ENCODE peak calls at places on chromosome 10, in seven cellular contexts. U is transverse colon, S is stomach, B is OCI-LY7, N is WTC11, J is bronchial epithelial cell, I is neural progenitor cell. R is an unnamed sample.

GRCh38 chr10:50600831-50601466 is 22.8 kb downstream of the SGMS1 start:
- DNase-seq in U (no peak), S (no peak), B (no peak), N (no peak), J (no peak), I (no peak), R (no peak)

GRCh38 chr10:6401066-6401465 is 179.0 kb downstream of the PRKCQ start:
- DNase-seq in U (no peak), S (no peak), B (no peak), N (no peak), J (no peak), I (no peak), R (no peak)

GRCh38 chr10:32938554-32939061 is 19.4 kb downstream of the ITGB1 start:
- DNase-seq in U (peak; percentile 39), S (peak; percentile 39), B (no peak), N (no peak), J (no peak), I (peak; percentile 37), R (no peak)

GRCh38 chr10:131477457-131478205 is 166.1 kb upstream of the TCERG1L start:
- DNase-seq in U (no peak), S (no peak), B (no peak), N (no peak), J (no peak), I (peak; percentile 26), R (no peak)

GRCh38 chr10:125124907-125125306 is 35.5 kb downstream of the CTBP2 start:
- DNase-seq in U (no peak), S (no peak), B (no peak), N (no peak), J (no peak), I (no peak), R (no peak)

GRCh38 chr10:48364659-48365405 is 58.4 kb downstream of the MAPK8 start:
- DNase-seq in U (no peak), S (no peak), B (no peak), N (no peak), J (peak; percentile 78), I (no peak), R (no peak)

GRCh38 chr10:92695679-92696605 is 6.2 kb downstream of the HHEX start:
- DNase-seq in U (no peak), S (no peak), B (no peak), N (peak; percentile 64), J (no peak), I (peak; percentile 65), R (peak; percentile 16)

GRCh38 chr10:124989526-124989925 is 47.6 kb downstream of the ZRANB1 start:
- DNase-seq in U (no peak), S (no peak), B (no peak), N (no peak), J (no peak), I (no peak), R (peak; percentile 0)

GRCh38 chr10:132641401-132641800 is 103.8 kb downstream of the INPP5A start:
- DNase-seq in U (no peak), S (no peak), B (no peak), N (no peak), J (no peak), I (no peak), R (no peak)

GRCh38 chr10:13920031-13920430 is 333.3 kb downstream of the PRPF18 start:
- DNase-seq in U (no peak), S (no peak), B (no peak), N (no peak), J (no peak), I (no peak), R (no peak)

GRCh38 chr10:13920465-13920864 is 333.7 kb downstream of the PRPF18 start:
- DNase-seq in U (no peak), S (no peak), B (no peak), N (no peak), J (no peak), I (no peak), R (no peak)

GRCh38 chr10:13924020-13924725 is 337.4 kb downstream of the PRPF18 start:
- DNase-seq in U (no peak), S (no peak), B (no peak), N (no peak), J (peak; percentile 88), I (no peak), R (no peak)

GRCh38 chr10:13921941-13922340 is 335.2 kb downstream of the PRPF18 start:
- DNase-seq in U (no peak), S (no peak), B (no peak), N (no peak), J (no peak), I (no peak), R (no peak)

DNA sequence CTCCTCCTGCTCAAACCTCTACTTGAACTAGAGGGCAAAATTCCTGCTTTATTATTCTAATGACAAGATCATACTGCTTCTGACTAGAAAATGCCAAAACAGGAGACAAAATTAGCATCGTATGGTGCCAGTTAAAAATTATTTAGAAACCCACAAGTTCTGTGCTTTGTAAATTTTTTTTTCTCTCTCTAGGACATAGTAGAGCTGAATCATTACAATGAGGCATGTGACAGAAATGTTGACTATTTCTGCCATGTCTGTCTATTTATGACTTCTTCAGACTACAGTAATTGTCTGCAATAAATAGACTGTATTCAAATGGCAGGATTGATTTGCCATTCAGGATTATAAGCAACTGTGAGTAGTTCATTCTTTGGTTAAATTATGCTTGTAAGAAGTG is 335.8 kb downstream of the PRPF18 start:
- DNase-seq in U (no peak), S (no peak), B (no peak), N (no peak), J (peak; percentile 14), I (no peak), R (no peak)
- TF ChIP-seq CTCF in U (no peak), S (no peak), B (no peak), N (no peak), J (no peak), I (no peak), R (no peak)

GRCh38 chr10:28429045-28429444 is 103.9 kb upstream of the WAC start:
- DNase-seq in U (no peak), S (no peak), B (no peak), N (no peak), J (no peak), I (no peak), R (no peak)

GRCh38 chr10:28434063-28434462 is 98.9 kb upstream of the WAC start:
- DNase-seq in U (no peak), S (no peak), B (no peak), N (no peak), J (peak; percentile 15), I (no peak), R (no peak)

GRCh38 chr10:28431139-28431538 is 101.8 kb upstream of the WAC start:
- DNase-seq in U (no peak), S (no peak), B (no peak), N (peak; percentile 18), J (no peak), I (no peak), R (no peak)

GRCh38 chr10:28429573-28430216 is 103.2 kb upstream of the WAC start:
- DNase-seq in U (no peak), S (no peak), B (no peak), N (no peak), J (no peak), I (no peak), R (no peak)

DNA sequence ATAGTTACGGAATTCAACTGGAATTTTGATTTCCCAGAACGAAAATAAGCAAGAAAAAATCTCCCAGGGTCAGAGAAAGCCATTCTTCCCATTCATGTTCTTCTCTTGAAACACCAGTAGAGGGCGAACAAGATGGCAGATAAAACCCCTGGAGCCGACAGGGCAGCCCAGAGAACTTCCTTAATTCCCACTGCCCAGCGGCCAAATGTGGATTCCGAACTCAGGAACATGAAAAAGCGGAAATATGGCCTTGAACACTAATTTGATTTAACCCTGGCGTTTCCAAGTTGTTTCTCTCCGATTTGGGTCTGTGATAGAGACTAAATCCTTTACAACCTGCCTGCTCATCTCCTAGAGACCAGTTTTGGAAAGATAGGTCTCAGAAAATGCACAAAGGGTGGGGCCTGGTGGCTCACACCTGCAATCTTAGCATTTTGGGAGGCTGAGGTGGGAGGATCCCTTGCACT is 100.7 kb upstream of the WAC start:
- DNase-seq in U (peak; percentile 59), S (peak; percentile 58), B (peak; percentile 54), N (peak; percentile 46), J (peak; percentile 53), I (peak; percentile 83), R (peak; percentile 20)
- TF ChIP-seq CTCF in U (peak; percentile 79), S (peak; percentile 43), B (peak; percentile 95), N (peak; percentile 48), J (peak; percentile 72), I (peak; percentile 91), R (peak; percentile 80)

GRCh38 chr10:129400426-129400825 is 66.6 kb upstream of the MGMT start:
- DNase-seq in U (no peak), S (no peak), B (no peak), N (no peak), J (no peak), I (peak; percentile 22), R (no peak)

GRCh38 chr10:129402459-129402858 is 64.6 kb upstream of the MGMT start:
- DNase-seq in U (no peak), S (no peak), B (no peak), N (no peak), J (no peak), I (no peak), R (no peak)

GRCh38 chr10:129397198-129397974 is 69.7 kb upstream of the MGMT start:
- DNase-seq in U (no peak), S (no peak), B (no peak), N (no peak), J (no peak), I (no peak), R (no peak)

GRCh38 chr10:129394739-129395298 is 72.2 kb upstream of the MGMT start:
- DNase-seq in U (no peak), S (no peak), B (no peak), N (no peak), J (no peak), I (no peak), R (no peak)

DNA sequence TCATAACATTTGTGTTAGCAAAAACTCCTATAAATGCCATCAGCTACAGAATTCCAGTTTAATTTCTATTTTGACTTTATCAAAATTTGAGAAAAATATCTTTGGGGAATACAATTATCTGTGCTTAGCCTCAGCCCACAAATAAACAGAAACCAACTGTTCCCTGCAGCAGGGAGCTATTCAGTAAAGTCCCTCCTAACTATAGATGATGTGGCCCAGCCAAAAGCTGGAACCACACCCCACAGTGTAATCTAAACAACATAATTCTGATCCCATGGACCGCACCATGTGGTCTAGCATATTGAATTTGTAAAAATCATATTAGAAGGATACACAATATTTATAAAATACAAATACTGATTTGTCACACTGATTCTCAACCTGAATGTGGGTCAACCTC is 68.2 kb upstream of the MGMT start:
- DNase-seq in U (no peak), S (no peak), B (no peak), N (no peak), J (no peak), I (no peak), R (no peak)
- TF ChIP-seq CTCF in U (no peak), S (no peak), B (no peak), N (no peak), J (no peak), I (no peak), R (no peak)

GRCh38 chr10:31799181-31799580 is 129.4 kb downstream of the ARHGAP12 start:
- DNase-seq in U (no peak), S (no peak), B (no peak), N (no peak), J (no peak), I (no peak), R (no peak)

GRCh38 chr10:31804416-31804815 is 124.2 kb downstream of the ARHGAP12 start:
- DNase-seq in U (no peak), S (no peak), B (no peak), N (no peak), J (no peak), I (no peak), R (no peak)

GRCh38 chr10:31808258-31809218 is 120.1 kb downstream of the ARHGAP12 start:
- DNase-seq in U (peak; percentile 11), S (no peak), B (peak; percentile 59), N (no peak), J (peak; percentile 50), I (peak; percentile 41), R (no peak)

GRCh38 chr10:31803606-31804195 is 124.9 kb downstream of the ARHGAP12 start:
- DNase-seq in U (no peak), S (no peak), B (no peak), N (no peak), J (no peak), I (peak; percentile 48), R (no peak)
- TF ChIP-seq CTCF in U (no peak), S (no peak), B (no peak), N (no peak), J (no peak), I (no peak), R (no peak)